ENCODE peak calls at places on chromosomes 4 and X, in ten cellular contexts. One of them, this sample, is unnamed.

GRCh38 chr4:185086053-185086452 is 57.0 kb upstream of the SLC25A4 start:
- DNase-seq in tibial artery: no peak
- DNase-seq in endodermal cell: peak; percentile 74
- DNase-seq in brain microvascular endothelial cell: no peak
- DNase-seq in GM23338: peak; percentile 55
- DNase-seq in fibroblast of lung: no peak
- DNase-seq in astrocyte of the spinal cord: no peak
- DNase-seq in stomach: no peak
- DNase-seq in PC-3: no peak
- DNase-seq in lower lobe of right lung: no peak
- DNase-seq in this sample: no peak

GRCh38 chr4:11701978-11702377 is 273.3 kb upstream of the HS3ST1 start:
- DNase-seq in tibial artery: no peak
- DNase-seq in endodermal cell: peak; percentile 62
- DNase-seq in brain microvascular endothelial cell: no peak
- DNase-seq in GM23338: peak; percentile 45
- DNase-seq in fibroblast of lung: no peak
- DNase-seq in astrocyte of the spinal cord: no peak
- DNase-seq in stomach: no peak
- DNase-seq in PC-3: no peak
- DNase-seq in lower lobe of right lung: no peak
- DNase-seq in this sample: no peak

GRCh38 chr4:123640271-123640670 is 243.7 kb downstream of the SPRY1 start:
- DNase-seq in tibial artery: no peak
- DNase-seq in endodermal cell: no peak
- DNase-seq in brain microvascular endothelial cell: no peak
- DNase-seq in GM23338: no peak
- DNase-seq in fibroblast of lung: no peak
- DNase-seq in astrocyte of the spinal cord: no peak
- DNase-seq in stomach: no peak
- DNase-seq in PC-3: peak; percentile 79
- DNase-seq in lower lobe of right lung: no peak
- DNase-seq in this sample: no peak

GRCh38 chrX:41421071-41421729 is 25.9 kb upstream of the NYX start:
- DNase-seq in tibial artery: no peak
- DNase-seq in endodermal cell: no peak
- DNase-seq in brain microvascular endothelial cell: no peak
- DNase-seq in GM23338: no peak
- DNase-seq in fibroblast of lung: no peak
- DNase-seq in astrocyte of the spinal cord: no peak
- DNase-seq in stomach: no peak
- DNase-seq in PC-3: no peak
- DNase-seq in lower lobe of right lung: no peak
- DNase-seq in this sample: no peak

GRCh38 chrX:115892056-115892708 is 278.4 kb upstream of the AGTR2 start:
- DNase-seq in tibial artery: no peak
- DNase-seq in endodermal cell: no peak
- DNase-seq in brain microvascular endothelial cell: no peak
- DNase-seq in GM23338: no peak
- DNase-seq in fibroblast of lung: no peak
- DNase-seq in astrocyte of the spinal cord: no peak
- DNase-seq in stomach: no peak
- DNase-seq in PC-3: peak; percentile 37
- DNase-seq in lower lobe of right lung: no peak
- DNase-seq in this sample: no peak

GRCh38 chr4:17335371-17335770 is 176.5 kb downstream of the QDPR start:
- DNase-seq in tibial artery: no peak
- DNase-seq in endodermal cell: no peak
- DNase-seq in brain microvascular endothelial cell: no peak
- DNase-seq in GM23338: no peak
- DNase-seq in fibroblast of lung: no peak
- DNase-seq in astrocyte of the spinal cord: no peak
- DNase-seq in stomach: no peak
- DNase-seq in PC-3: no peak
- DNase-seq in lower lobe of right lung: no peak
- DNase-seq in this sample: no peak

GRCh38 chrX:21926116-21926515 is 14.4 kb upstream of the SMS start:
- DNase-seq in tibial artery: no peak
- DNase-seq in endodermal cell: no peak
- DNase-seq in brain microvascular endothelial cell: no peak
- DNase-seq in GM23338: no peak
- DNase-seq in fibroblast of lung: peak; percentile 51
- DNase-seq in astrocyte of the spinal cord: no peak
- DNase-seq in stomach: no peak
- DNase-seq in PC-3: peak; percentile 9
- DNase-seq in lower lobe of right lung: no peak
- DNase-seq in this sample: no peak

GRCh38 chr4:137627938-137628460 is 95.7 kb upstream of the PCDH18 start:
- DNase-seq in tibial artery: no peak
- DNase-seq in endodermal cell: no peak
- DNase-seq in brain microvascular endothelial cell: no peak
- DNase-seq in GM23338: no peak
- DNase-seq in fibroblast of lung: no peak
- DNase-seq in astrocyte of the spinal cord: no peak
- DNase-seq in stomach: no peak
- DNase-seq in PC-3: peak; percentile 38
- DNase-seq in lower lobe of right lung: no peak
- DNase-seq in this sample: no peak

GRCh38 chr4:100982345-100982744 is 365.0 kb downstream of the PPP3CA start:
- DNase-seq in tibial artery: no peak
- DNase-seq in endodermal cell: no peak
- DNase-seq in brain microvascular endothelial cell: peak; percentile 11
- DNase-seq in GM23338: no peak
- DNase-seq in fibroblast of lung: no peak
- DNase-seq in astrocyte of the spinal cord: no peak
- DNase-seq in stomach: no peak
- DNase-seq in PC-3: no peak
- DNase-seq in lower lobe of right lung: no peak
- DNase-seq in this sample: no peak

GRCh38 chr4:56234098-56234497 is 153.2 kb downstream of the AASDH start:
- DNase-seq in tibial artery: no peak
- DNase-seq in endodermal cell: no peak
- DNase-seq in brain microvascular endothelial cell: no peak
- DNase-seq in GM23338: no peak
- DNase-seq in fibroblast of lung: no peak
- DNase-seq in astrocyte of the spinal cord: no peak
- DNase-seq in stomach: no peak
- DNase-seq in PC-3: no peak
- DNase-seq in lower lobe of right lung: no peak
- DNase-seq in this sample: no peak

GRCh38 chr4:94452476-94453300 is 946 bp downstream of the PDLIM5 start:
- DNase-seq in tibial artery: peak; percentile 90
- DNase-seq in endodermal cell: peak; percentile 89
- DNase-seq in brain microvascular endothelial cell: peak; percentile 63
- DNase-seq in GM23338: peak; percentile 84
- DNase-seq in fibroblast of lung: peak; percentile 90
- DNase-seq in astrocyte of the spinal cord: peak; percentile 89
- DNase-seq in stomach: peak; percentile 83
- DNase-seq in PC-3: peak; percentile 78
- DNase-seq in lower lobe of right lung: peak; percentile 84
- DNase-seq in this sample: peak; percentile 53

GRCh38 chr4:30950737-30951136 is 230.6 kb downstream of the PCDH7 start:
- DNase-seq in tibial artery: no peak
- DNase-seq in endodermal cell: no peak
- DNase-seq in brain microvascular endothelial cell: no peak
- DNase-seq in GM23338: no peak
- DNase-seq in fibroblast of lung: no peak
- DNase-seq in astrocyte of the spinal cord: no peak
- DNase-seq in stomach: no peak
- DNase-seq in PC-3: peak; percentile 91
- DNase-seq in lower lobe of right lung: no peak
- DNase-seq in this sample: no peak

GRCh38 chr4:88792268-88792781 is 94.7 kb upstream of the NAP1L5 start:
- DNase-seq in tibial artery: no peak
- DNase-seq in endodermal cell: no peak
- DNase-seq in brain microvascular endothelial cell: peak; percentile 79
- DNase-seq in GM23338: peak; percentile 38
- DNase-seq in fibroblast of lung: peak; percentile 71
- DNase-seq in astrocyte of the spinal cord: peak; percentile 79
- DNase-seq in stomach: no peak
- DNase-seq in PC-3: peak; percentile 63
- DNase-seq in lower lobe of right lung: no peak
- DNase-seq in this sample: no peak

GRCh38 chr4:16588170-16588569 is 310.3 kb downstream of the LDB2 start:
- DNase-seq in tibial artery: no peak
- DNase-seq in endodermal cell: no peak
- DNase-seq in brain microvascular endothelial cell: no peak
- DNase-seq in GM23338: no peak
- DNase-seq in fibroblast of lung: no peak
- DNase-seq in astrocyte of the spinal cord: no peak
- DNase-seq in stomach: no peak
- DNase-seq in PC-3: no peak
- DNase-seq in lower lobe of right lung: no peak
- DNase-seq in this sample: no peak

DNA sequence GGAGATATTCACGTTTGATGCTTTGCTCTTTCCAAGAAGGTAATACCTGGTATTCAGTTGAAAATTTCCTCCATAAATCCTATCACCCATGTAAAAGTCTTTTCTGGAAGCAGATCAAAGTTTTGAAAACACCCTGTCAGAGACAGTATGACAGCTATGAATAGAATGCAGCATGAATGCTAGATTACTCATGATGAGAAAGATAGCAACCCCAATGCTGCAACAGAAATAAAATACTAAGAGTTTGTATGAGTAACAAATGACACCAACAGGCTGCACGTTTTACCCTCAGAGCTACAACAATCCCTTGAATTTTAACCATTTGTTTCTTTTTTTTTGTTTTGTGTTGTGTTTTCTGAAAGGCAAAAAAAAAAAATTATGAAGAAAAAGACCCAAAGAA is 108.6 kb downstream of the ARHGAP6 start:
- DNase-seq in tibial artery: no peak
- DNase-seq in endodermal cell: no peak
- DNase-seq in brain microvascular endothelial cell: peak; percentile 45
- DNase-seq in GM23338: no peak
- DNase-seq in fibroblast of lung: peak; percentile 63
- DNase-seq in astrocyte of the spinal cord: peak; percentile 53
- DNase-seq in stomach: no peak
- DNase-seq in PC-3: peak; percentile 88
- DNase-seq in lower lobe of right lung: no peak
- DNase-seq in this sample: peak; percentile 6
- H3K4me3 ChIP-seq in tibial artery: no peak overlapping the region
- H3K4me3 ChIP-seq in endodermal cell: no peak overlapping the region
- H3K4me3 ChIP-seq in brain microvascular endothelial cell: no peak overlapping the region
- H3K4me3 ChIP-seq in GM23338: no peak overlapping the region
- H3K4me3 ChIP-seq in fibroblast of lung: no peak overlapping the region
- H3K4me3 ChIP-seq in astrocyte of the spinal cord: no peak overlapping the region
- H3K4me3 ChIP-seq in stomach: no peak overlapping the region
- H3K4me3 ChIP-seq in PC-3: no peak overlapping the region
- H3K4me3 ChIP-seq in lower lobe of right lung: no peak overlapping the region
- H3K4me3 ChIP-seq in this sample: no peak overlapping the region

DNA sequence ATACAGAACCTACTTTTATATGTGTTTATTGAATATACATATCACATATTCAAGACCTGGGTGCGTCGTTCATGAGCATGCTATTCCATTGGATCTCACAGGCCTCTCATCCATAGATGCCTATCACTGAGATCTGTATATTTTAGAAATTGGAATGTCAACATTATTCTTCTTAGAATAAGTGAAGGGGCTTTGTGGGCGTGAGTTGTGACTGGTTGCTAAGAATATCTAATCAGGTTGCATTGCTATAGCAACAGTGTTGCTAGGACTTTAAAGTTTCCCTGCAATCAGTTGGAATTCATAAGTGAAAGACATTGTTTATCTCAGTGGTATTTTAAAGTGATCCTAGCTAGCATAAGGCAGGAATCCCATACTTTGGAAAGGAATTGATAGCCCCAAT is 36.7 kb upstream of the ANK2 start:
- DNase-seq in tibial artery: no peak
- DNase-seq in endodermal cell: no peak
- DNase-seq in brain microvascular endothelial cell: peak; percentile 9
- DNase-seq in GM23338: peak; percentile 32
- DNase-seq in fibroblast of lung: no peak
- DNase-seq in astrocyte of the spinal cord: no peak
- DNase-seq in stomach: no peak
- DNase-seq in PC-3: no peak
- DNase-seq in lower lobe of right lung: no peak
- DNase-seq in this sample: no peak
- TF ChIP-seq CTCF in tibial artery: no peak
- TF ChIP-seq CTCF in endodermal cell: no peak
- TF ChIP-seq CTCF in brain microvascular endothelial cell: no peak
- TF ChIP-seq CTCF in GM23338: no peak
- TF ChIP-seq CTCF in fibroblast of lung: no peak
- TF ChIP-seq CTCF in astrocyte of the spinal cord: no peak
- TF ChIP-seq CTCF in stomach: no peak
- TF ChIP-seq CTCF in PC-3: no peak
- TF ChIP-seq CTCF in lower lobe of right lung: no peak
- TF ChIP-seq CTCF in this sample: no peak

GRCh38 chr4:189022441-189023035 is 883.3 kb downstream of the TRIML1 start:
- DNase-seq in tibial artery: no peak
- DNase-seq in endodermal cell: no peak
- DNase-seq in brain microvascular endothelial cell: peak; percentile 32
- DNase-seq in GM23338: no peak
- DNase-seq in fibroblast of lung: peak; percentile 41
- DNase-seq in astrocyte of the spinal cord: no peak
- DNase-seq in stomach: no peak
- DNase-seq in PC-3: peak; percentile 38
- DNase-seq in lower lobe of right lung: no peak
- DNase-seq in this sample: no peak
- H3K4me3 ChIP-seq in tibial artery: no peak overlapping the region
- H3K4me3 ChIP-seq in endodermal cell: no peak overlapping the region
- H3K4me3 ChIP-seq in brain microvascular endothelial cell: no peak overlapping the region
- H3K4me3 ChIP-seq in GM23338: no peak overlapping the region
- H3K4me3 ChIP-seq in fibroblast of lung: no peak overlapping the region
- H3K4me3 ChIP-seq in astrocyte of the spinal cord: no peak overlapping the region
- H3K4me3 ChIP-seq in stomach: no peak overlapping the region
- H3K4me3 ChIP-seq in PC-3: no peak overlapping the region
- H3K4me3 ChIP-seq in lower lobe of right lung: no peak overlapping the region
- H3K4me3 ChIP-seq in this sample: no peak overlapping the region

GRCh38 chrX:111365770-111366325 is 46.1 kb downstream of the DCX start:
- DNase-seq in tibial artery: no peak
- DNase-seq in endodermal cell: no peak
- DNase-seq in brain microvascular endothelial cell: no peak
- DNase-seq in GM23338: no peak
- DNase-seq in fibroblast of lung: no peak
- DNase-seq in astrocyte of the spinal cord: no peak
- DNase-seq in stomach: no peak
- DNase-seq in PC-3: no peak
- DNase-seq in lower lobe of right lung: no peak
- DNase-seq in this sample: no peak

GRCh38 chrX:111361751-111362150 is 50.2 kb downstream of the DCX start:
- DNase-seq in tibial artery: no peak
- DNase-seq in endodermal cell: no peak
- DNase-seq in brain microvascular endothelial cell: no peak
- DNase-seq in GM23338: no peak
- DNase-seq in fibroblast of lung: no peak
- DNase-seq in astrocyte of the spinal cord: no peak
- DNase-seq in stomach: no peak
- DNase-seq in PC-3: no peak
- DNase-seq in lower lobe of right lung: no peak
- DNase-seq in this sample: no peak

GRCh38 chrX:111363741-111364140 is 48.3 kb downstream of the DCX start:
- DNase-seq in tibial artery: no peak
- DNase-seq in endodermal cell: no peak
- DNase-seq in brain microvascular endothelial cell: no peak
- DNase-seq in GM23338: no peak
- DNase-seq in fibroblast of lung: no peak
- DNase-seq in astrocyte of the spinal cord: no peak
- DNase-seq in stomach: no peak
- DNase-seq in PC-3: no peak
- DNase-seq in lower lobe of right lung: no peak
- DNase-seq in this sample: no peak

GRCh38 chrX:111355523-111356122 is 56.4 kb downstream of the DCX start:
- DNase-seq in tibial artery: no peak
- DNase-seq in endodermal cell: no peak
- DNase-seq in brain microvascular endothelial cell: no peak
- DNase-seq in GM23338: no peak
- DNase-seq in fibroblast of lung: no peak
- DNase-seq in astrocyte of the spinal cord: no peak
- DNase-seq in stomach: no peak
- DNase-seq in PC-3: no peak
- DNase-seq in lower lobe of right lung: no peak
- DNase-seq in this sample: no peak

GRCh38 chrX:111360839-111361238 is 51.2 kb downstream of the DCX start:
- DNase-seq in tibial artery: no peak
- DNase-seq in endodermal cell: peak; percentile 72
- DNase-seq in brain microvascular endothelial cell: no peak
- DNase-seq in GM23338: peak; percentile 30
- DNase-seq in fibroblast of lung: no peak
- DNase-seq in astrocyte of the spinal cord: no peak
- DNase-seq in stomach: no peak
- DNase-seq in PC-3: no peak
- DNase-seq in lower lobe of right lung: no peak
- DNase-seq in this sample: no peak
- TF ChIP-seq CTCF in tibial artery: no peak
- TF ChIP-seq CTCF in endodermal cell: peak; percentile 71
- TF ChIP-seq CTCF in brain microvascular endothelial cell: no peak
- TF ChIP-seq CTCF in GM23338: peak; percentile 66
- TF ChIP-seq CTCF in fibroblast of lung: no peak
- TF ChIP-seq CTCF in astrocyte of the spinal cord: no peak
- TF ChIP-seq CTCF in stomach: no peak
- TF ChIP-seq CTCF in PC-3: no peak
- TF ChIP-seq CTCF in lower lobe of right lung: no peak
- TF ChIP-seq CTCF in this sample: no peak

This sample was measured in astrocyte of the cerebellum.